ENCODE peak calls at places on chromosomes 2 and 18, in five cellular contexts. I is heart right ventricle, S is lower lobe of right lung, Z is GM12878, F is cardiac muscle cell. O is an unnamed sample.
A peak's percentile ranks its signal among the peaks of the same experiment; 100 is the strongest.

GRCh38 chr2:190996338-190996946 is 17.5 kb downstream of the STAT1 start:
- DNase-seq in S (peak; percentile 39), F (peak; percentile 56), I (no peak), Z (no peak), O (no peak)

GRCh38 chr2:34738691-34739090 is 1139.6 kb upstream of the FAM98A start:
- DNase-seq in F (no peak), Z (no peak), S (no peak), I (no peak), O (no peak)

GRCh38 chr2:240705204-240705781 is 13.6 kb downstream of the AQP12A start:
- DNase-seq in Z (no peak), F (no peak), S (no peak), I (no peak), O (no peak)

GRCh38 chr18:44149706-44150105 is 531.0 kb upstream of the SETBP1 start:
- DNase-seq in S (no peak), I (no peak), Z (no peak), F (peak; percentile 75), O (no peak)

GRCh38 chr18:58363767-58364540 is 264.9 kb downstream of the ALPK2 start:
- DNase-seq in S (no peak), F (peak; percentile 19), I (no peak), Z (no peak), O (no peak)

GRCh38 chr18:13500227-13500865 is 226.0 kb downstream of the FAM210A start:
- DNase-seq in S (no peak), I (peak; percentile 59), Z (no peak), F (peak; percentile 60), O (peak; percentile 86)

GRCh38 chr2:23359631-23360567 is 25.1 kb upstream of the KLHL29 start:
- DNase-seq in F (no peak), Z (no peak), I (no peak), S (no peak), O (no peak)

GRCh38 chr18:6488956-6489355 is 74.2 kb upstream of the L3MBTL4 start:
- DNase-seq in Z (no peak), F (no peak), S (no peak), I (no peak), O (no peak)

GRCh38 chr2:9996321-9996720 is 44.8 kb downstream of the GRHL1 start:
- DNase-seq in S (no peak), I (no peak), Z (no peak), F (no peak), O (no peak)

GRCh38 chr2:151733781-151734672 is at the start of gene NEB:
- DNase-seq in S (no peak), Z (no peak), I (no peak), F (no peak), O (no peak)

GRCh38 chr18:9429662-9429993 is 45.7 kb upstream of the RALBP1 start:
- DNase-seq in Z (no peak), S (no peak), F (peak; percentile 36), I (no peak), O (no peak)

GRCh38 chr2:240601831-240602160 is 15.3 kb downstream of the CAPN10 start:
- DNase-seq in S (peak; percentile 27), I (no peak), F (no peak), Z (no peak), O (no peak)

GRCh38 chr2:191862371-191862770 is 15.5 kb upstream of the CAVIN2 start:
- DNase-seq in I (peak; percentile 47), S (no peak), F (no peak), Z (no peak), O (no peak)

GRCh38 chr18:36296591-36297418 is 708 bp upstream of the FHOD3 start:
- DNase-seq in F (peak; percentile 93), Z (no peak), I (peak; percentile 67), S (peak; percentile 51), O (peak; percentile 87)

GRCh38 chr2:64463784-64464183 is 9.8 kb downstream of the LGALSL start:
- DNase-seq in S (no peak), I (no peak), Z (no peak), F (peak; percentile 70), O (no peak)

GRCh38 chr18:32271649-32272324 is 81.9 kb downstream of the MEP1B start:
- DNase-seq in I (peak; percentile 25), S (no peak), Z (no peak), F (peak; percentile 77), O (no peak)

GRCh38 chr2:62304429-62305417 is 108.8 kb downstream of the B3GNT2 start:
- DNase-seq in Z (peak; percentile 71), I (peak; percentile 72), F (peak; percentile 98), S (peak; percentile 86), O (peak; percentile 76)

GRCh38 chr2:157596992-157597681 is 31.5 kb downstream of the ACVR1C start:
- DNase-seq in I (peak; percentile 4), Z (no peak), S (peak; percentile 57), F (peak; percentile 20), O (no peak)

GRCh38 chr18:48109961-48110493 is 179.6 kb upstream of the SMAD2 start:
- DNase-seq in I (no peak), S (no peak), F (no peak), Z (no peak), O (no peak)

GRCh38 chr2:110806053-110806452 is 73.7 kb downstream of the ACOXL start:
- DNase-seq in I (no peak), S (no peak), Z (no peak), F (no peak), O (no peak)

GRCh38 chr18:11163668-11164067 is 14.3 kb upstream of the PIEZO2 start:
- DNase-seq in S (peak; percentile 54), Z (no peak), I (no peak), F (peak; percentile 54), O (no peak)

GRCh38 chr2:83112863-83113262 is 1346.2 kb downstream of the SUCLG1 start:
- DNase-seq in F (peak; percentile 7), Z (no peak), I (no peak), S (no peak), O (no peak)

GRCh38 chr2:152594022-152594712 is 123.1 kb downstream of the PRPF40A start:
- DNase-seq in I (peak; percentile 43), S (no peak), F (no peak), Z (no peak), O (no peak)

GRCh38 chr2:106192752-106193490 is 1.2 kb downstream of the UXS1 start:
- DNase-seq in F (peak; percentile 92), S (peak; percentile 82), I (peak; percentile 29), Z (peak; percentile 47), O (no peak)

GRCh38 chr2:71546275-71546638 is 92.9 kb downstream of the DYSF start:
- DNase-seq in Z (no peak), F (no peak), S (no peak), I (no peak), O (no peak)

GRCh38 chr2:180124273-180124881 is 117.3 kb upstream of the CWC22 start:
- DNase-seq in Z (peak; percentile 4), S (no peak), I (no peak), F (peak; percentile 80), O (no peak)

GRCh38 chr2:169012812-169013627 is 18.1 kb downstream of the ABCB11 start:
- DNase-seq in F (peak; percentile 76), I (no peak), Z (no peak), S (no peak), O (no peak)
- H3K27ac ChIP-seq in F (peak overlapping the region; percentile 87), I (peak overlapping the region; percentile 55), Z (no peak overlapping the region), S (no peak overlapping the region), O (no peak overlapping the region)

GRCh38 chr18:76689646-76690264 is 132.6 kb upstream of the ZNF236 start:
- DNase-seq in Z (no peak), I (no peak), F (no peak), S (no peak), O (no peak)
- TF ChIP-seq CTCF in Z (no peak), I (no peak), F (no peak), S (no peak), O (no peak)

GRCh38 chr18:3180325-3180724 is 39.4 kb downstream of the MYOM1 start:
- DNase-seq in S (no peak), Z (no peak), F (peak; percentile 34), I (no peak), O (no peak)

GRCh38 chr18:3179430-3180089 is 40.2 kb downstream of the MYOM1 start:
- DNase-seq in I (no peak), F (no peak), Z (peak; percentile 32), S (no peak), O (no peak)

GRCh38 chr18:3183103-3183717 is 36.6 kb downstream of the MYOM1 start:
- DNase-seq in S (no peak), Z (no peak), I (peak; percentile 42), F (no peak), O (no peak)

GRCh38 chr18:3175195-3175758 is 44.5 kb downstream of the MYOM1 start:
- DNase-seq in F (no peak), I (no peak), Z (no peak), S (no peak), O (no peak)

DNA sequence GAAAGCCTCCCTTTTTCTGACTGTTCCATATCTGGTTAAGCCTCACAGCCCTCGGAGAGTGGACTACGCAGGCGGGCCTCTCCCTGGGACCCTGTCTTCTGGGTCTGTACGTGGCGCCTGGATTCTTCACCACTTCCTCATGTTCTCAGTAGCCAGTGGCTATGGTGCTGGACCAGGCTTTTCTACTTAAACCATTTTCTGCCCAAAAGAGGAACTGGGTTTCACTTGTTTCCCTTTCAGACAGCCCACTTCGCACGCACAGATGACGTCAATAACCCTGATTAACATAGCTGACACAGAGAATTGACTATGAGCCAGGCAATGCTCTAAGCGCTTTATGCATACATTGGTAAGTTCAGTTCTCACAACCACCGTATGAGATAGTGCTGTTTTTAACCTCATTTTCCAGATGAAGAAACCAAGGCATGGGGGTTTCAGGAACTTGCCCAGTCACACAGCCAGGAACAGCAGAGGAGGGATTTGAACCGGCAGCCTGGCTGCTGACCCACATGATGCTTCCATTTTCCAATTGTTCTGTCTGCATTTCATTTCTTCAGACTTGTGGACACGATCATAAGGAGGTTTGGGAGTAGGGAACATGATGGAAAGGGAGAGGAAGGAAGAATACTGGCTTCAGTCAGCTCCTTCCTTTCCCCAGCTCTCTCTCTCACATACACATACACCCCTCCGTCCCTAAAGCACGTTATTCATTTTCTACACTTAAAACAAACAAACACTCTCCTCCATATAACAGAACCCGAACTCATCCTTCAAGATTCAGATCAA is 41.7 kb downstream of the MYOM1 start:
- DNase-seq in I (peak; percentile 60), S (peak; percentile 76), F (peak; percentile 33), Z (peak; percentile 98), O (no peak)
- H3K4me3 ChIP-seq in I (no peak overlapping the region), S (no peak overlapping the region), F (no peak overlapping the region), Z (peak overlapping the region; percentile 6), O (no peak overlapping the region)

DNA sequence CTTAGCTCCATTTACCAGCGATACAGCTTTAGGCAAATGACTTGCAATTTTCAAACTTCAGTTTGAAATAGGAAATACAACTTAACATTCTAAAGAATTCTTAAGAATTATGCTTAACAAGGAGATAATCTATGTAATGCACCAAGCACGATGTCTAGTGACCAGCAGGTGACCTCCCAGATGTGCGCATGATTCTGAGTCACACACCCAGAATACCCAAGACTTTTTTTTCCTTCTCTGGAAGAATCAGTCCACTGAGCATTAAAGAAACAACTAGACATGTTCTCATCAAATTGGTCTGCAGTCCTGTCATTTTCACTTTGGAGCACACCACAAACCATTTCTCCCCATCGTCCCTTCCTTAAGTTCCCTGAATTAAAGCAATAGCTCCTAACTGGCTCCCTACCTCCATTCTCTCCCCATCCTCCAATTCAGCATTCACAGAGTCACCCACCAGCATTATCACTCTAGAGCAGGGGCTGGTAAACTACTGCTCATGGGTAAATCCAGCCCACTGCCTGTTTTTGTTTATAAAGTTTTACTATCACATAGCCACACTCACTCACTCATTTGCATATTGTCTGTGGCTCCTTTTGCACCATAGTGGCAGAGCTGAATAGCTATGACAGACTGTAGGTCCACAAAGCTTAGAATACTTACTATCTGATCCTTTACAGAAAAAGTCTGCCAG is 13.2 kb downstream of the EVA1A start:
- DNase-seq in S (no peak), F (peak; percentile 49), Z (no peak), I (no peak), O (no peak)
- H3K27ac ChIP-seq in S (no peak overlapping the region), F (no peak overlapping the region), Z (no peak overlapping the region), I (no peak overlapping the region), O (no peak overlapping the region)

O was measured in coronary artery.